ENCODE peak calls at places on chromosomes 16 and 17, in four cellular contexts. P, W, M and I are unnamed samples.

GRCh38 chr17:50052822-50053653 is 2.9 kb upstream of the ITGA3 start:
- DNase-seq in P (peak), W (peak), M (peak), I (no peak)

GRCh38 chr16:69848635-69849545 is 86.8 kb downstream of the WWP2 start:
- DNase-seq in P (peak), W (peak), M (no peak), I (peak)

GRCh38 chr16:71676236-71676635 is 48.3 kb downstream of the PHLPP2 start:
- DNase-seq in P (no peak), W (no peak), M (no peak), I (no peak)

GRCh38 chr16:12406840-12407690 is 396.6 kb downstream of the CPPED1 start:
- DNase-seq in P (peak), W (peak), M (no peak), I (peak)

GRCh38 chr17:35750526-35751395 is 2.3 kb downstream of the GAS2L2 start:
- DNase-seq in P (no peak), W (no peak), M (peak), I (no peak)

GRCh38 chr17:37792787-37793186 is 47.9 kb upstream of the HNF1B start:
- DNase-seq in P (peak), W (no peak), M (no peak), I (no peak)

GRCh38 chr17:16969931-16970906 is 1.7 kb downstream of the TNFRSF13B start:
- DNase-seq in P (no peak), W (no peak), M (no peak), I (no peak)

GRCh38 chr17:418421-418751 is 65.8 kb upstream of the RPH3AL start:
- DNase-seq in P (no peak), W (no peak), M (no peak), I (no peak)

DNA sequence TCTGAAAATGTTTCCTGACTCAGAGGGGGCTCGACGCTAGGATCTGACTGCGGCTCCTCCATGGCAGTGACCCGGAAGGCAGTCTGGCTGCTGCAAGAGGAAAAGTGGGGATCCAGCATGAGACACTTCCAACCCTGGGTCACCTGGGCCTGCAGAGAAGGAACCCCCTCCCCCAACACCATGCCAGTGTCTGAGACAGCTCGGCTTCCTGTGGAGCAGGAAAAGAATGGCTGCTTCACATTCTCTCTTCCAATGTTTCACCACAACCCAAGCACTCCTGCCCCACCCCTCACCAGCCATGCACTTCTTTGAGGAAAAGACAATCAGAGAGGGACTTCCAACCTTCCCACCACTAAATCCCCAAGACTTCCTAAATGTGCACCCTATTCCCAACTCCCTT is 10.8 kb downstream of the TP53 start:
- DNase-seq in P (no peak), W (no peak), M (no peak), I (no peak)
- H2AFZ ChIP-seq in P (no peak), W (no peak), M (no peak), I (no peak)

DNA sequence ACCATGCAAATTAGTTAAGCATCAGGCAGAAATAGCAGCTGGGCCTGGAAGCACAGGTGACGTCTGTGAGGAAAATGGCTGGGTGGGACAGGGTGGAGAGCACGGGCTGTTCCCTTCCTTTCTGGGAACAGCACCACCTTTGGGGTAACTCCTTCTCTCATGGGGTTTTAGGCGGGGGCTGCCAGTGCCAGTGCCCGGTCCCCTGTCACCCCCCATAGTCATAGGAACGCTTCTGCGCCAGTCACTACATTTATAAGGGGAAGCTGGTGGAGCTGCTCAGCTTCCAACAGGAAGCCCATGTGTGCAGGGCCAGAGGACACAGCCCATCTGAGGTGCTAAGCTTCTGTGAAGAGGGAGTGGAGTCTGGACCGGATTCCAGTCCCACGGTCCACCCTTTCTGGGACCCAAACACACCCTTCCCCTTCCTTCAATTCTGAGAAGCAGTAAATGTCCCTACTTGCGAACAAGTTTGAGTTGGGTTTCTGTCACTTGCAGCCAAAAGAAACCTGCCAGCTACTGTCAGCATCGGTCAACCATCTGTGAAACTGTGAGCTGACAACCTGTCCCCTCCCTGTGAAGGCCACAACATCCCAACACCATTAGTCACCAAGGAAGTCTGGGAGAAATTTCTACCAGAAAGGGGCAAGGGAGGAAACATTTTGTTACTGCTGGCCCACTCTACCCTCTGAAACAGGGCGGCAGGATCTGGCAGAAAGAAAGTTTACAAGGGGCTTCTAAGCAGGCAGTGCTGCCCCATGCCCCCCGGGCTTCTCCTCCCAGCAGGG is 86.0 kb upstream of the AMZ2 start:
- DNase-seq in P (no peak), W (peak), M (no peak), I (no peak)
- H3K27ac ChIP-seq in P (no peak), W (no peak), M (no peak), I (no peak)

DNA sequence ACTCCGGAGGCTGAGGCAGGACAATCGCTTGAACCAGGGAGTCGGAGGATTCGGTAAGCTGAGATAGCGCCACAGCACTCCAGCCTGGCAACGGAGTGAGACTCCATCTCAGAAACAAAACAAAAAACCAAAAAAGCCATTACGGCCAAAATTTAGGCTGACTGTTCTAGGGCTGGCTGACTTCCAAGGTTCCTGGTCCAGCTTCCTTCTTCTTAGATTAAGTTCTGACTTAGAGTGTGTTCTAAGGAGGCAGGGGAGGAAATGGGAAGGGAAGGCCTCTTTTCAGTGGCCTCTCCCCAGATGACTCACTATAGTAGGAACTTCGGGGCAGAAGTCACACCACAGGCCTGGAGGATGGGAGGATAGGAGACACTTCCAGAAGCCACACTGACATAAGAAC is 27.7 kb upstream of the CLEC18B start:
- DNase-seq in P (peak), W (peak), M (no peak), I (peak)
- H3K4me2 ChIP-seq in P (peak), W (peak), M (peak), I (peak)

GRCh38 chr17:1764274-1764673 is 2.4 kb downstream of the SERPINF1 start:
- DNase-seq in P (peak), W (no peak), M (no peak), I (peak)

GRCh38 chr17:1759529-1759928 is 2.3 kb upstream of the SERPINF1 start:
- DNase-seq in P (no peak), W (peak), M (no peak), I (no peak)

GRCh38 chr17:1765576-1765975 is 3.7 kb downstream of the SERPINF1 start:
- DNase-seq in P (no peak), W (no peak), M (no peak), I (no peak)

GRCh38 chr17:1762906-1763829 is 1.3 kb downstream of the SERPINF1 start:
- DNase-seq in P (peak), W (no peak), M (peak), I (peak)

GRCh38 chr17:1762233-1762905 is 509 bp downstream of the SERPINF1 start:
- DNase-seq in P (peak), W (no peak), M (peak), I (peak)
- H2AFZ ChIP-seq in P (peak), W (no peak), M (peak), I (no peak)

GRCh38 chr17:79750650-79751545 is 20.2 kb downstream of the ENPP7 start:
- DNase-seq in P (no peak), W (peak), M (no peak), I (no peak)

GRCh38 chr17:79748296-79749099 is 17.8 kb downstream of the ENPP7 start:
- DNase-seq in P (no peak), W (no peak), M (peak), I (no peak)

GRCh38 chr17:79747508-79748295 is 17.0 kb downstream of the ENPP7 start:
- DNase-seq in P (no peak), W (no peak), M (peak), I (no peak)

GRCh38 chr17:79749958-79750357 is 19.2 kb downstream of the ENPP7 start:
- DNase-seq in P (no peak), W (no peak), M (no peak), I (no peak)

GRCh38 chr17:79749156-79749815 is 18.5 kb downstream of the ENPP7 start:
- DNase-seq in P (peak), W (peak), M (no peak), I (peak)
- H3K27ac ChIP-seq in P (no peak), W (peak), M (no peak), I (no peak)

GRCh38 chr17:22462461-22462860 is 770.1 kb downstream of the KCNJ18 start:
- DNase-seq in P (no peak), W (no peak), M (no peak), I (no peak)

GRCh38 chr17:22461460-22462145 is 769.3 kb downstream of the KCNJ18 start:
- DNase-seq in P (no peak), W (no peak), M (no peak), I (no peak)

GRCh38 chr17:22460461-22461063 is 768.2 kb downstream of the KCNJ18 start:
- DNase-seq in P (no peak), W (no peak), M (no peak), I (no peak)

GRCh38 chr17:22464041-22464440 is 771.7 kb downstream of the KCNJ18 start:
- DNase-seq in P (no peak), W (no peak), M (no peak), I (no peak)

GRCh38 chr17:22463110-22463850 is 771.0 kb downstream of the KCNJ18 start:
- DNase-seq in P (no peak), W (no peak), M (no peak), I (no peak)
- H3K4me2 ChIP-seq in P (no peak), W (no peak), M (no peak), I (no peak)

GRCh38 chr17:21098934-21099687 is 27.7 kb upstream of the DHRS7B start:
- DNase-seq in P (peak), W (peak), M (peak), I (peak)
- H2AFZ ChIP-seq in P (peak), W (peak), M (peak), I (peak)